ENCODE peak calls at places on chromosomes 4 and X, in nine cellular contexts. C, G, E, U, O, J, H, S and X are unnamed samples.

GRCh38 chr4:171130126-171130801 is 682.9 kb upstream of the GALNTL6 start:
- DNase-seq in G (no peak), S (no peak), U (no peak), J (no peak), E (no peak), C (no peak), H (no peak), O (no peak), X (no peak)

GRCh38 chr4:57064120-57064519 is 46.1 kb downstream of the IGFBP7 start:
- DNase-seq in H (no peak), S (no peak), E (no peak), J (no peak), U (no peak), O (no peak), C (no peak), G (no peak), X (no peak)

GRCh38 chrX:102546818-102547493 is 30.4 kb upstream of the TMSB15A start:
- DNase-seq in H (no peak), J (no peak), U (no peak), E (no peak), C (no peak), G (no peak), O (peak), S (no peak), X (no peak)

GRCh38 chr4:56530269-56531148 is 24.9 kb downstream of the ARL9 start:
- DNase-seq in O (peak), C (peak), S (peak), H (peak), J (peak), E (peak), G (peak), U (peak), X (peak)

GRCh38 chr4:73662709-73663546 is 42.7 kb upstream of the RASSF6 start:
- DNase-seq in S (no peak), U (no peak), H (peak), O (no peak), E (no peak), C (peak), G (no peak), J (no peak), X (no peak)

GRCh38 chr4:74948279-74948678 is 15.4 kb downstream of the PARM1 start:
- DNase-seq in C (no peak), U (no peak), J (no peak), S (no peak), E (no peak), G (no peak), O (no peak), H (no peak), X (no peak)

GRCh38 chr4:588351-588849 is 12.3 kb upstream of the TMEM271 start:
- DNase-seq in S (no peak), C (no peak), G (no peak), E (no peak), O (no peak), U (no peak), H (no peak), J (no peak), X (no peak)

GRCh38 chr4:146477054-146477453 is 44.7 kb downstream of the SLC10A7 start:
- DNase-seq in J (no peak), G (no peak), H (no peak), S (no peak), E (no peak), U (no peak), C (no peak), O (no peak), X (no peak)

GRCh38 chr4:97215426-97215825 is 927.9 kb downstream of the STPG2 start:
- DNase-seq in C (no peak), O (peak), H (no peak), J (peak), E (no peak), U (no peak), G (no peak), S (no peak), X (no peak)

GRCh38 chrX:136954930-136955329 is 74.4 kb upstream of the RBMX start:
- DNase-seq in C (peak), G (no peak), E (no peak), O (peak), H (peak), S (no peak), J (no peak), U (no peak), X (no peak)

GRCh38 chrX:9988762-9989161 is 21.6 kb downstream of the CLDN34 start:
- DNase-seq in G (no peak), O (no peak), S (no peak), U (no peak), J (no peak), E (no peak), H (no peak), C (peak), X (no peak)

GRCh38 chr4:88940506-88940905 is 116.5 kb downstream of the FAM13A start:
- DNase-seq in H (no peak), U (no peak), J (no peak), C (no peak), G (no peak), S (no peak), O (no peak), E (no peak), X (no peak)

GRCh38 chr4:184805462-184806245 is 20.1 kb downstream of the ACSL1 start:
- DNase-seq in H (no peak), E (peak), J (peak), O (no peak), U (peak), S (no peak), C (peak), G (no peak), X (no peak)

GRCh38 chr4:168551945-168552695 is 55.3 kb downstream of the PALLD start:
- DNase-seq in O (peak), C (no peak), J (no peak), H (no peak), G (no peak), S (no peak), E (no peak), U (no peak), X (no peak)

GRCh38 chr4:83208371-83208770 is 76.2 kb downstream of the COQ2 start:
- DNase-seq in U (no peak), J (no peak), E (no peak), H (no peak), O (no peak), C (no peak), G (no peak), S (no peak), X (no peak)

GRCh38 chr4:18318682-18319410 is 297.3 kb upstream of the LCORL start:
- DNase-seq in J (no peak), U (no peak), O (peak), E (no peak), H (no peak), C (no peak), S (peak), G (no peak), X (no peak)

GRCh38 chr4:139582044-139582443 is 26.0 kb upstream of the SETD7 start:
- DNase-seq in E (no peak), H (no peak), J (no peak), O (no peak), U (no peak), S (no peak), C (no peak), G (no peak), X (no peak)

GRCh38 chrX:14802943-14803710 is 69.7 kb downstream of the FANCB start:
- DNase-seq in J (no peak), U (no peak), G (no peak), H (peak), S (no peak), E (no peak), C (no peak), O (no peak), X (no peak)

GRCh38 chrX:36867143-36867542 is 141.0 kb upstream of the FAM47C start:
- DNase-seq in C (peak), U (no peak), J (no peak), H (peak), E (no peak), S (peak), O (peak), G (peak), X (no peak)

GRCh38 chr4:68615699-68616422 is 39.7 kb upstream of the UGT2B17 start:
- DNase-seq in C (no peak), O (no peak), E (no peak), H (no peak), S (no peak), U (no peak), J (no peak), G (no peak), X (no peak)

DNA sequence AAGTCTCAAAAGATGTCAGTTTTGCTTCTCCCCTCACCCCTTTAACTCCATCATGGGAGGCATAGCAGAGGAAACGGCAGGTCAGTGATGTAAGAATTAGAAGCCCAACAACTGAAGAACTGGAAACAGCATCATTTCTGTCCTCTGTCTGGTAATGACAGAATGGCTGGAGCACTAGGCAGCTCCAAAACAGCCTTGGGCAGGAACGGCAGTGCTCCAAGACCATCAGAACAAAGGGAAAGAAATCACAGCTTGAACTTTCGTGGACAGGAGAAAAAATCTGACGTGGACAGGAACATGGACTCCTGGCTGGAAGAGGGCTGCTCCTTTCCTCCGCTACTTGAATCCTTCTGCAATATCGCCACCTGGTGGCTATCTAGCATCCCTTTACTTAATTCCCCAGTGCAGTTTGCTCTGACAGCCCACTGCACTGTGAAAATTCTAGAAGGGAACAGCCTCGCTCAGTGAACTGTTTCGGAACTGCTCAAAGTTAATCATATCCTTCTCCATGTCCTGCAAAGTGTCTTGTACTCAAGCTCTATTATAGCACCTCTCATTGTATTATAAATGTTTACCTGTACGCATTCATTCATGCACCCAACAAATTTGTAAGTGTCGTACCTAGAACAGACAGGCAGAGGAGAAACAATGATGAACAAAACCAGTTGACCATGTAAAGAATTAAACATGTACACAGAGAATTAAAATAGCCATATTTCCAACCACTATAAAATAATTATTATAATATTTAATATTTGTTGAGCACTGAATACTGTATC is 20.4 kb downstream of the SLC25A53 start:
- DNase-seq in C (peak), J (peak), S (peak), E (no peak), O (peak), G (peak), H (peak), U (peak), X (peak)
- TF ChIP-seq CTCF in C (peak), J (peak), S (peak), E (peak), O (peak), G (peak), H (peak), U (peak), X (peak)

GRCh38 chrX:3963980-3964379 is 250.5 kb upstream of the PRKX start:
- DNase-seq in C (no peak), J (no peak), G (no peak), S (no peak), H (no peak), U (no peak), O (no peak), E (no peak), X (no peak)

GRCh38 chrX:3960952-3961351 is 247.5 kb upstream of the PRKX start:
- DNase-seq in S (no peak), J (no peak), U (no peak), C (no peak), G (no peak), H (no peak), E (no peak), O (no peak), X (no peak)

DNA sequence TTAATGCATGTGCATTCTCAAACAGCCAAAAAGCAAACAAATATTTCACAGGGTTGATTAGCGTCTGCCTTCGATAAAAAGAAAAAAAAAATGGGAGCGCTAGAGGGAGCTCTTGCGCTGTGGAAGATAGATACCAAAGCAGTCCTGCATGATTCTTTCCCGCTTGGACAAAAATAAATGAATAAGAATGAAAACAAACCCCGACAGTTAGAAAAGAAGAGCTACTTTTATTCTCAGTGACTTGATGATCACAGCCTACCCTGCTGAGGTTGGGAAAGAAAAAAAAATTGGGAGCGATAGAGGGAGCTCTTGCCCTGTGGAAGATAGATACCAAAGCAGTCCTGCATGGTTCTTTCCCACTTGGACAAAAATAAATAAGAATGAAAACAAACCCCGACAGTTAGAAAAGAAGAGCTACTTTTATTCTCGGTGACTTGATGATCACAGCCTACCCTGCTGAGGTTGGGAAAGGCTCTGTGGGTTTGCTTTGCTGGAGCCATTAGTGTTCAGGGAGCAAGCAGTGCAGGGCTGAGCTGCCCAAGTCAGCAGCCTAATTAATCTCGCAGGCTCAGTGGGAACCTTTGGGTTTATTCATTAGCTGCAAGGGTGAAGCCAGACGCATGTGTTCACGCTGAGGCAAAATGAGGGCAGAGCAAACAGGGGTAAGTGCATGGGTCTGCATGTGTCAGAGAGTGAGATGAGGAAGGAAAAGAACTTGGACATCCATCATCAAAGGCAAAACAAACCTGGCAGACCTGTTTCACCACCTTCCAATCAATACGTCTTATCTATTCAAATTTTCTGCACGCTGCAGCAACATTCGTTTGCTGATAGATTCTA is 249.3 kb upstream of the PRKX start:
- DNase-seq in U (no peak), C (peak), J (no peak), E (no peak), S (peak), O (peak), H (no peak), G (peak), X (no peak)
- TF ChIP-seq CTCF in U (peak), C (peak), J (peak), E (peak), S (peak), O (peak), H (peak), G (peak), X (peak)

DNA sequence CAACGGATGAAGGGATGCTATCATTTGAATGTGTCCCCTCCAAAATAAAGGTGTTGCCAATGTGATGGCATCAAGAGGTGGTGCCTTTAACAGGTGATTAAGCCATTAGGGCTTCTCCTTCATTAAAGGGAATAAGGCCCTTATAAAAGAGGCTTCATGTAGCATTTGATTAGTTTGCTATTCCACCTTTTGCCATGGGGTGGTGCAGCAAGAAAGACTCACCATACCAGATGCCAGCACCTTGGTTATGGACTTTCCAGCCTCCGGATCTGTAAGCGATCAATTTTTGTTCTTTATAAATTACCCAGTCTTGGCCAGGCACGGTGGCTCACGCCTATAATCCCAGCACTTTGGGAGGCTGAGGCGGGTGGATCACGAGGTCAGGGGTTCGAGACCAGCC is 7.9 kb upstream of the SLC25A43 start:
- DNase-seq in O (no peak), H (peak), J (no peak), U (no peak), E (no peak), S (no peak), C (peak), G (no peak), X (no peak)
- TF ChIP-seq CTCF in O (no peak), H (peak), J (no peak), U (peak), E (no peak), S (no peak), C (peak), G (peak), X (no peak)

GRCh38 chrX:95318882-95319281 is 1365.8 kb upstream of the DIAPH2 start:
- DNase-seq in U (no peak), S (no peak), J (no peak), E (no peak), O (peak), H (no peak), G (no peak), C (peak), X (no peak)
- TF ChIP-seq CTCF in U (no peak), S (no peak), J (peak), E (no peak), O (peak), H (no peak), G (peak), C (peak), X (peak)

DNA sequence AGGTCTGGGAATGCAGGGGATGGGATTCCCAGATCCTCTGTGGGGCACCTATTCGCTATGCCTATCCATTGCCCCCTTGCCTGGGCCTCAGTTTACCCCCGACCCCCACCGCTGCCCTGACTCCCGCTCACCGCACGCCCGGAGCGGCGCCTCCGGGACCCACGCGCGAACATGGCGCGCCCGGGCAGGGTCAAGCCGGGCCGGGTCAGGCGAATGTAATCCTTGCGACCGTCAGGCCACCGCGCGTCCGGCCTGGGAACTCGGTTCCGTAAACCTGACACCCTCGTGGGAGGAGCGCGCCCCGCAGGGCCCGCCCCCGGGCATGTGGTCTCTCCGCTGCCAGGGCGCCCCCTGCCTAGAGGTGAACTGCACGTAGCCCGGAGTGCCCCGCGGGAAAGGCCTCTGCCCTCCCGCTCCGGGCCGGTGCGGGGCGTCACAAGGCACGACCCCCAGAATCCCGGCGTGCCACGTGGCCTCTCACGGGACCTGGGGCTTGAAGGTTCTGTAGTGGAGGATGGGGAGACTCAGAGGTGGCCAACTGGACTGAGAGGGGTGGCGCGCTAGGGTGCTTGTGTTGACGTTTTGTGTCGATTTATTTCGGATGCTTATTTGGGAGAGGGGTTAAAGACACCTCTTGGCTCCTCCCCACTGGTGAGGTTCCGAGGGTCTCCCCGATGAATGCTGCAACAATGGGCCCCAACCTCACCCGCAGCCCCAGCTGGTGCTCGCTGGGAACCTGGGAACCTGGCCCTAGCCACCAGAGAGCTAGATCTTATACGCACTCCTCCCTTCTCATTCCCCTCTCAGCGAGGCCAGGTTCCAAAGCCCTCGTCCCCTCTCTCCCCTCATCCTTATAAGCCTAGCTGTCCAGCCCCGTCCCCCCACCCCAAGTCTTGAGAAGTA is at the start of gene PRICKLE3:
- DNase-seq in U (peak), J (peak), C (peak), H (peak), S (peak), E (no peak), O (peak), G (peak), X (no peak)
- TF ChIP-seq CTCF in U (peak), J (peak), C (peak), H (peak), S (peak), E (peak), O (peak), G (peak), X (no peak)

DNA sequence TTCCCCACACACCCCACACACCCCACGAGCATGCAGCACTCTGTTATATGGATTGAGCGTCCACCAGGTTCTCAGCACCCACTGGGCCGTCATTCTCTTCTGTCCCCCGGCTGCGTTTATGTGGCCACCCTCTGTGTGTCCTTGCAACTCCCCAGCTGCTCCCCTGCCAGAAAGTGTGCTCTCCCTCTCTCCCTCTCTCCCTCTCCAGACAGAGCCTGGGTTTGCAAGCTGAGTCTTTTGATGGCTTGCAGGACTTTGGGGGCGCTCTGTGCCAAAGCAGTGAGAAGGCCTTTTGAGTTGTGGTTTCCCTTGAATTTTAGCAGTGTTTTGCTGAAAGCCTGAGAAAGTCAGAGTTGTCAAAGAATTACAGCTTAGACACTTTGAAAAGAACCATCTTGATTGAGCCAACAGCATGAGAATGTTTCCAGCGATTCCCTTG is 173.5 kb downstream of the DCLK2 start:
- DNase-seq in E (no peak), G (no peak), J (peak), O (peak), S (no peak), C (no peak), U (no peak), H (no peak), X (no peak)
- TF ChIP-seq CTCF in E (no peak), G (no peak), J (no peak), O (no peak), S (no peak), C (no peak), U (no peak), H (no peak), X (no peak)

GRCh38 chr4:89954906-89955305 is 60.3 kb downstream of the MMRN1 start:
- DNase-seq in O (no peak), E (no peak), C (no peak), J (no peak), S (no peak), H (no peak), U (no peak), G (no peak), X (no peak)

GRCh38 chr4:89952458-89952857 is 57.8 kb downstream of the MMRN1 start:
- DNase-seq in U (no peak), S (no peak), H (no peak), J (no peak), E (no peak), O (no peak), C (no peak), G (no peak), X (no peak)

GRCh38 chr4:89949782-89950387 is 55.2 kb downstream of the MMRN1 start:
- DNase-seq in E (no peak), G (no peak), J (no peak), U (no peak), C (no peak), O (no peak), H (no peak), S (no peak), X (no peak)
- TF ChIP-seq CTCF in E (no peak), G (peak), J (no peak), U (no peak), C (peak), O (peak), H (no peak), S (no peak), X (peak)